ENCODE peak calls at places on chromosomes 7 and 10, in seven cellular contexts. L, E, F, A, T, Z and B are unnamed samples.

GRCh38 chr7:36904802-36905201 is 180.5 kb upstream of the AOAH start:
- DNase-seq in L (no peak), E (no peak), F (peak; percentile 59), A (no peak), T (no peak), Z (no peak), B (no peak)

GRCh38 chr10:100579691-100580090 is 43.9 kb downstream of the HIF1AN start:
- DNase-seq in L (no peak), E (no peak), F (no peak), A (no peak), T (no peak), Z (no peak), B (no peak)

GRCh38 chr7:156842740-156843140 is 50.2 kb downstream of the LMBR1 start:
- DNase-seq in L (no peak), E (no peak), F (peak; percentile 18), A (no peak), T (peak; percentile 63), Z (no peak), B (no peak)

GRCh38 chr7:129569811-129570215 is 41.7 kb upstream of the NRF1 start:
- DNase-seq in L (no peak), E (peak; percentile 89), F (no peak), A (peak; percentile 71), T (no peak), Z (no peak), B (peak; percentile 63)

GRCh38 chr10:109166935-109167334 is 756.4 kb downstream of the XPNPEP1 start:
- DNase-seq in L (no peak), E (no peak), F (no peak), A (no peak), T (no peak), Z (no peak), B (no peak)

GRCh38 chr10:30368065-30368718 is 19.1 kb upstream of the MTPAP start:
- DNase-seq in L (no peak), E (no peak), F (no peak), A (no peak), T (no peak), Z (no peak), B (no peak)

GRCh38 chr7:106813705-106814305 is 51.3 kb upstream of the PIK3CG start:
- DNase-seq in L (no peak), E (no peak), F (no peak), A (no peak), T (no peak), Z (no peak), B (no peak)

GRCh38 chr7:124369310-124369709 is 336.4 kb upstream of the TMEM229A start:
- DNase-seq in L (no peak), E (no peak), F (no peak), A (no peak), T (no peak), Z (no peak), B (no peak)

GRCh38 chr10:3527144-3527543 is 257.9 kb downstream of the KLF6 start:
- DNase-seq in L (no peak), E (no peak), F (no peak), A (no peak), T (no peak), Z (no peak), B (no peak)

GRCh38 chr10:48634198-48634983 is 29.5 kb upstream of the ARHGAP22 start:
- DNase-seq in L (no peak), E (no peak), F (no peak), A (no peak), T (no peak), Z (peak; percentile 91), B (no peak)

GRCh38 chr10:27153325-27153724 is 859 bp downstream of the YME1L1 start:
- DNase-seq in L (no peak), E (no peak), F (no peak), A (no peak), T (no peak), Z (no peak), B (no peak)

GRCh38 chr10:77890097-77890496 is 36.5 kb downstream of the DLG5 start:
- DNase-seq in L (peak; percentile 65), E (no peak), F (no peak), A (no peak), T (peak; percentile 47), Z (no peak), B (peak; percentile 43)

GRCh38 chr10:77564781-77565589 is 72.6 kb downstream of the KCNMA1 start:
- DNase-seq in L (peak; percentile 82), E (no peak), F (no peak), A (no peak), T (no peak), Z (no peak), B (no peak)

DNA sequence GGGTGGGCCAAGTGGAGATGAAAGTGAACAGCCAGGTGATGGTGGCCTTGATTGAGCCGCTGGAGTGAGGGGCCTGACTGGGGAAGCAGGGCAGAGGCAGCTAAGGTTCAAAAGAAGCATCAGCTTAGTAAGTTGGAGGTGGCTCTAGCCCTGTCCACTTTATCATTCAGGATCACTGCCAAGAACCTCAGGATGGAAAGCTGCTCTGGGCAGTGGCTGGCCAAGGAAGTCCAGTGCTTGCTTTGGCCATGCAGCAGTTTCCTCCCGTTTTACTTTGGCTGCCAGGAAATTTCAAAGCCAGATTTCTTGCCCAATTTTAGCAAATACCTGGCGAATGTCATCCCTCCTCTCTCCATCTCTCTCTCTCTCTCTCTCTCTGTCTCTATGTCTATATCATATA is 384.9 kb downstream of the PLXNA4 start:
- DNase-seq in L (no peak), E (no peak), F (no peak), A (no peak), T (no peak), Z (no peak), B (no peak)
- TF ChIP-seq SIN3A in L (no peak), E (no peak), F (no peak), A (no peak), T (no peak), Z (no peak), B (no peak)

GRCh38 chr7:94384315-94384714 is 10.4 kb upstream of the COL1A2 start:
- DNase-seq in L (no peak), E (no peak), F (no peak), A (no peak), T (no peak), Z (no peak), B (no peak)

GRCh38 chr7:94380264-94380663 is 14.4 kb upstream of the COL1A2 start:
- DNase-seq in L (no peak), E (no peak), F (no peak), A (no peak), T (no peak), Z (no peak), B (no peak)

GRCh38 chr7:94386416-94386815 is 8.3 kb upstream of the COL1A2 start:
- DNase-seq in L (no peak), E (no peak), F (no peak), A (no peak), T (no peak), Z (no peak), B (no peak)

GRCh38 chr7:94382155-94382554 is 12.5 kb upstream of the COL1A2 start:
- DNase-seq in L (no peak), E (no peak), F (no peak), A (no peak), T (no peak), Z (no peak), B (no peak)

DNA sequence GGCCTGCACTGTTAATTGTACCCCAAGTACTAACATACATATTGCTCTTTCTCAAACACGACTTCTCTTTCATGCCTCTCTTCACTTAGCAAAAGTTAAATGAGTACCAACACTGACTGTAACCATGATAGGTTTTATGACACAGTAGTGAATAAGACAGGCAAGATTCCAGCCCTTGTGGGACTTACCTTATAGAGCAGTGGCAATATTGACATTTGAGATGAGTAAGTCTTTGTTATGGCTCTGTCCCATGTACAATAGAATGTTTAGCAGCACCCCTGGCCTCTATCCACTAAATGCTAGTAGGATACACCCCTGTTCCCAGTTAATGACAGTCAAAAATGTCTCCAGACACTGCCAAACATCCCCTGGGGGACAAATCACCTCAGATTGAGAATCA is 11.9 kb upstream of the COL1A2 start:
- DNase-seq in L (no peak), E (no peak), F (no peak), A (peak; percentile 69), T (no peak), Z (no peak), B (no peak)
- TF ChIP-seq SIN3A in L (no peak), E (no peak), F (no peak), A (no peak), T (no peak), Z (no peak), B (no peak)

GRCh38 chr10:4766449-4766848 is 59.6 kb upstream of the AKR1E2 start:
- DNase-seq in L (no peak), E (no peak), F (no peak), A (no peak), T (no peak), Z (no peak), B (no peak)
- TF ChIP-seq SIN3A in L (no peak), E (no peak), F (no peak), A (no peak), T (no peak), Z (no peak), B (no peak)

GRCh38 chr7:100173806-100174495 is 3.2 kb downstream of the GPC2 start:
- DNase-seq in L (no peak), E (no peak), F (peak; percentile 24), A (no peak), T (peak; percentile 17), Z (no peak), B (no peak)

GRCh38 chr7:100169147-100169850 is 882 bp upstream of the GAL3ST4 start:
- DNase-seq in L (no peak), E (no peak), F (peak; percentile 32), A (no peak), T (peak; percentile 10), Z (no peak), B (no peak)

GRCh38 chr7:100170111-100170897 is 1.9 kb upstream of the GAL3ST4 start:
- DNase-seq in L (no peak), E (no peak), F (peak; percentile 31), A (no peak), T (peak; percentile 13), Z (no peak), B (no peak)

GRCh38 chr7:100171840-100172239 is 3.4 kb upstream of the GAL3ST4 start:
- DNase-seq in L (no peak), E (no peak), F (no peak), A (no peak), T (peak; percentile 17), Z (no peak), B (no peak)

DNA sequence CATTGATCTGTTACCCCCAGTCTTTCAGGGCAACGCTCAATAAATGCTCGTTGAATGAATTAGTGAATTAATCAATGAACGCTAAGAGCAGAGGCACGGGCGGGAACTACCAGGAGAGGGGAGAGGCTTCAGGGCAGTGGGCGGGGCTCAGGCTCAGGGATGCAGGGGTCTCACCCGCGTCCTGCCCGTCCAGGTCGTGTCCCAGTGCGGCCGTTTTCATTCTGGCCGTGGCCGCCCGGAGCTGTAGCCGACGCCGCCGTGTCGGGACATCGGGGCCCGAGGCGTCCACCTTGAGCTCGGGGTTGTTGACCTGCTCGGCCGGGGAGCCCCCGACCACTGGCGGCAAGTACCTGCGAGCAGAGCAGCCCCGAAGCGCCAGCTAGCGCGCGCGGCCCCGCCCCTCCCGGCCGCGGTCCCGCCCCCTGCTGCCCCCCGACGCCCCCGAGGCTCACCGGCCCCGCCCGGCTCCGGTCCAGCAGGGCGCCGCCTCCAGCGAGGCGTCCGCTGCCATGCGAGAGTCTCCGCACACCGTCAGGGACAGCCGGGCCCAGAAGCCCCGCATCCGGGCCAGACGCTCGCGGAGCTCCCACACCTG is 2.8 kb upstream of the GAL3ST4 start:
- DNase-seq in L (no peak), E (no peak), F (no peak), A (no peak), T (peak; percentile 13), Z (no peak), B (no peak)
- TF ChIP-seq SIN3A in L (no peak), E (no peak), F (no peak), A (no peak), T (no peak), Z (no peak), B (no peak)